ENCODE peak calls at places on chromosomes 1 and 21, in five cellular contexts. E is K562, G is H1, M is GM12878, U is HepG2. X is an unnamed sample.

GRCh38 chr1:197685785-197686184 is 89.5 kb downstream of the DENND1B start:
- DNase-seq in U (no peak), E (no peak), G (no peak), M (no peak), X (no peak)

GRCh38 chr1:247448107-247448778 is 9.7 kb downstream of the OR2B11 start:
- DNase-seq in M (no peak), E (peak; percentile 74), G (peak; percentile 23), U (no peak), X (peak; percentile 74)

GRCh38 chr1:47771766-47772165 is 225.4 kb downstream of the TRABD2B start:
- DNase-seq in U (no peak), E (no peak), G (no peak), M (no peak), X (no peak)

GRCh38 chr1:15616704-15617172 is 520 bp upstream of the DDI2 start:
- DNase-seq in U (no peak), M (no peak), G (no peak), E (no peak), X (no peak)

GRCh38 chr1:243950166-243950565 is 100.1 kb upstream of the AKT3 start:
- DNase-seq in M (no peak), E (no peak), U (peak; percentile 11), G (no peak), X (no peak)

GRCh38 chr1:219798283-219799030 is 129.9 kb downstream of the SLC30A10 start:
- DNase-seq in E (no peak), U (no peak), G (no peak), M (no peak), X (no peak)

GRCh38 chr1:180343931-180344406 is 113.9 kb downstream of the LHX4 start:
- DNase-seq in U (no peak), E (peak; percentile 12), M (peak; percentile 30), G (no peak), X (no peak)

GRCh38 chr1:99645699-99646531 is at the start of gene PALMD:
- DNase-seq in M (no peak), U (peak; percentile 61), G (no peak), E (peak; percentile 68), X (peak; percentile 15)

GRCh38 chr1:108537976-108538375 is 21.9 kb upstream of the EEIG2 start:
- DNase-seq in E (no peak), G (no peak), U (no peak), M (no peak), X (no peak)

GRCh38 chr1:28296401-28297220 is 32.2 kb upstream of the MED18 start:
- DNase-seq in M (no peak), E (peak; percentile 59), G (peak; percentile 46), U (peak; percentile 88), X (peak; percentile 72)

GRCh38 chr1:185483217-185483616 is 166.2 kb upstream of the IVNS1ABP start:
- DNase-seq in M (no peak), E (no peak), G (no peak), U (no peak), X (no peak)

GRCh38 chr1:24201941-24202440 is 14.9 kb upstream of the IFNLR1 start:
- DNase-seq in E (peak; percentile 80), G (peak; percentile 56), U (peak; percentile 68), M (no peak), X (peak; percentile 90)

GRCh38 chr1:30489737-30490389 is 233.5 kb downstream of the MATN1 start:
- DNase-seq in U (no peak), E (no peak), M (no peak), G (no peak), X (no peak)

GRCh38 chr1:20534659-20535417 is 17.5 kb upstream of the FAM43B start:
- DNase-seq in G (no peak), U (no peak), M (no peak), E (no peak), X (no peak)

GRCh38 chr1:85612704-85613361 is 32.3 kb downstream of the CCN1 start:
- DNase-seq in U (peak; percentile 85), E (peak; percentile 40), M (no peak), G (no peak), X (no peak)

GRCh38 chr21:46122241-46122671 is 24.3 kb downstream of the COL6A2 start:
- DNase-seq in U (no peak), M (no peak), G (no peak), E (no peak), X (peak; percentile 3)

GRCh38 chr1:31507676-31508530 is 68.4 kb upstream of the TINAGL1 start:
- DNase-seq in U (peak; percentile 39), M (no peak), E (no peak), G (no peak), X (no peak)

GRCh38 chr1:153213519-153213918 is 3.9 kb upstream of the PRR9 start:
- DNase-seq in M (no peak), G (no peak), U (no peak), E (no peak), X (no peak)

GRCh38 chr1:220748091-220748934 is at the start of gene MTARC2:
- DNase-seq in U (peak; percentile 83), G (peak; percentile 57), E (no peak), M (no peak), X (peak; percentile 81)

GRCh38 chr1:232011961-232012360 is 385.4 kb downstream of the DISC1 start:
- DNase-seq in U (no peak), G (no peak), M (no peak), E (no peak), X (no peak)

GRCh38 chr1:23727362-23727811 is 15.9 kb upstream of the ELOA start:
- DNase-seq in U (peak; percentile 78), E (no peak), G (no peak), M (no peak), X (no peak)

GRCh38 chr1:163174524-163175437 is 27.9 kb downstream of the RGS5 start:
- DNase-seq in U (peak; percentile 20), M (no peak), E (peak; percentile 61), G (peak; percentile 19), X (peak; percentile 71)

GRCh38 chr1:156471496-156472490 is 28.8 kb downstream of the MEF2D start:
- DNase-seq in E (no peak), U (peak; percentile 97), M (no peak), G (no peak), X (no peak)
- TF ChIP-seq ATF2 in E (no peak), U (peak; percentile 92), M (no peak), G (no peak), X (no peak)

GRCh38 chr1:51088474-51088873 is 13.6 kb upstream of the C1orf185 start:
- DNase-seq in U (no peak), E (peak; percentile 18), G (no peak), M (no peak), X (no peak)
- TF ChIP-seq CTCF in U (peak; percentile 10), E (peak; percentile 43), G (no peak), M (peak; percentile 21), X (no peak)

GRCh38 chr1:221874285-221875003 is 132.6 kb upstream of the DUSP10 start:
- DNase-seq in E (no peak), M (no peak), G (no peak), U (no peak), X (no peak)
- TF ChIP-seq ATF2 in E (no peak), M (no peak), G (no peak), U (no peak), X (no peak)

GRCh38 chr1:223713546-223714420 is 1.4 kb downstream of the CAPN2 start:
- DNase-seq in E (peak; percentile 42), G (no peak), M (no peak), U (no peak), X (no peak)

GRCh38 chr1:223712856-223713494 is 636 bp downstream of the CAPN2 start:
- DNase-seq in M (no peak), G (no peak), E (peak; percentile 52), U (no peak), X (no peak)

GRCh38 chr1:223714849-223715709 is 2.7 kb downstream of the CAPN2 start:
- DNase-seq in E (peak; percentile 85), G (no peak), M (no peak), U (no peak), X (no peak)

GRCh38 chr1:223715710-223716103 is 3.4 kb downstream of the CAPN2 start:
- DNase-seq in E (no peak), M (no peak), G (no peak), U (no peak), X (no peak)

GRCh38 chr1:223714421-223714724 is 2.0 kb downstream of the CAPN2 start:
- DNase-seq in U (no peak), G (no peak), E (no peak), M (no peak), X (no peak)
- TF ChIP-seq CTCF in U (no peak), G (no peak), E (no peak), M (no peak), X (no peak)

DNA sequence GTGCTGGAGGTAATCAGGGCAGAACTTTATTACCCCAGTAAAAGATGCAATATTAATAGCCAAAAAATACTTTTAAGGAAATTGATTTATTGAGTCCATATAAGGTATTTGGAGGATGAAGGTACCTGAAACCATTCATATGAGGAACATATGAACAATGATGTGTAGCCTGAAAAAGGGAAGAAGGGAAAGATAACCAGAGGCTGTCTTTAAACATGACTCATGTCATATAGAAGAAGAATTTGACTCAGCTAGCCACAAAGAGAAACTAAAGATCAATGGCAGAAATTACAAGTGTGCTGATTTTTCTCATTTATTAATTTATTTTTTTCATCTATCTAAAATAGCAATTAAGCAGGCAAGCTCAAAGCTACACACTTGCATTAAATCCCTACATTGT is 136.2 kb upstream of the DUSP10 start:
- DNase-seq in M (peak; percentile 45), E (no peak), G (no peak), U (no peak), X (no peak)
- TF ChIP-seq ATF2 in M (peak; percentile 92), E (no peak), G (no peak), U (no peak), X (no peak)

GRCh38 chr1:201774983-201775344 is 54.0 kb upstream of the IPO9 start:
- DNase-seq in U (no peak), E (no peak), G (no peak), M (no peak), X (no peak)
- TF ChIP-seq CTCF in U (no peak), E (peak; percentile 30), G (no peak), M (no peak), X (no peak)